ENCODE peak calls at places on chromosomes 2 and 18, in four cellular contexts. One of them, this sample, is unnamed.

GRCh38 chr2:200459101-200459500 is 50.8 kb downstream of the KCTD18 start:
- DNase-seq in tibial artery: no peak
- DNase-seq in heart right ventricle: no peak
- DNase-seq in HepG2: no peak
- DNase-seq in this sample: no peak

GRCh38 chr2:221203138-221203537 is 369.0 kb downstream of the EPHA4 start:
- DNase-seq in tibial artery: no peak
- DNase-seq in heart right ventricle: no peak
- DNase-seq in HepG2: no peak
- DNase-seq in this sample: no peak

GRCh38 chr2:42040643-42041277 is 7.1 kb upstream of the PKDCC start:
- DNase-seq in heart right ventricle: no peak
- DNase-seq in tibial artery: no peak
- DNase-seq in HepG2: no peak
- DNase-seq in this sample: no peak

GRCh38 chr18:23317975-23318675 is 135.0 kb upstream of the RIOK3 start:
- DNase-seq in HepG2: no peak
- DNase-seq in tibial artery: no peak
- DNase-seq in heart right ventricle: no peak
- DNase-seq in this sample: no peak

GRCh38 chr2:199273043-199273647 is 184.6 kb downstream of the SATB2 start:
- DNase-seq in heart right ventricle: no peak
- DNase-seq in HepG2: no peak
- DNase-seq in tibial artery: no peak
- DNase-seq in this sample: peak

GRCh38 chr2:15957881-15958713 is 17.7 kb downstream of the MYCN start:
- DNase-seq in tibial artery: no peak
- DNase-seq in HepG2: no peak
- DNase-seq in heart right ventricle: no peak
- DNase-seq in this sample: no peak

GRCh38 chr2:175468699-175469098 is 287.2 kb upstream of the ATP5MC3 start:
- DNase-seq in HepG2: no peak
- DNase-seq in heart right ventricle: no peak
- DNase-seq in tibial artery: no peak
- DNase-seq in this sample: no peak

GRCh38 chr2:40654346-40654745 is 202.5 kb upstream of the SLC8A1 start:
- DNase-seq in heart right ventricle: no peak
- DNase-seq in tibial artery: no peak
- DNase-seq in HepG2: no peak
- DNase-seq in this sample: no peak

GRCh38 chr2:53633441-53633840 is 134.2 kb upstream of the CHAC2 start:
- DNase-seq in HepG2: peak
- DNase-seq in heart right ventricle: no peak
- DNase-seq in tibial artery: no peak
- DNase-seq in this sample: no peak

GRCh38 chr2:226031078-226031937 is 631.8 kb downstream of the NYAP2 start:
- DNase-seq in heart right ventricle: peak
- DNase-seq in HepG2: peak
- DNase-seq in tibial artery: peak
- DNase-seq in this sample: peak

GRCh38 chr2:209501579-209501978 is 77.7 kb downstream of the MAP2 start:
- DNase-seq in tibial artery: no peak
- DNase-seq in HepG2: no peak
- DNase-seq in heart right ventricle: no peak
- DNase-seq in this sample: no peak

GRCh38 chr18:58443671-58444070 is 185.2 kb downstream of the ALPK2 start:
- DNase-seq in tibial artery: no peak
- DNase-seq in heart right ventricle: no peak
- DNase-seq in HepG2: no peak
- DNase-seq in this sample: no peak

GRCh38 chr2:127671557-127672302 is 3.6 kb downstream of the LIMS2 start:
- DNase-seq in tibial artery: no peak
- DNase-seq in HepG2: no peak
- DNase-seq in heart right ventricle: no peak
- DNase-seq in this sample: no peak

GRCh38 chr2:127672341-127673303 is 2.7 kb downstream of the LIMS2 start:
- DNase-seq in tibial artery: no peak
- DNase-seq in heart right ventricle: peak
- DNase-seq in HepG2: no peak
- DNase-seq in this sample: no peak

GRCh38 chr2:127669056-127669455 is 6.3 kb downstream of the LIMS2 start:
- DNase-seq in heart right ventricle: no peak
- DNase-seq in tibial artery: no peak
- DNase-seq in HepG2: no peak
- DNase-seq in this sample: no peak

GRCh38 chr2:127670957-127671290 is 4.4 kb downstream of the LIMS2 start:
- DNase-seq in HepG2: peak
- DNase-seq in heart right ventricle: no peak
- DNase-seq in tibial artery: no peak
- DNase-seq in this sample: no peak

GRCh38 chr2:127670055-127670956 is 5.0 kb downstream of the LIMS2 start:
- DNase-seq in tibial artery: no peak
- DNase-seq in HepG2: no peak
- DNase-seq in heart right ventricle: no peak
- DNase-seq in this sample: no peak
- H3K4me3 ChIP-seq in tibial artery: no peak
- H3K4me3 ChIP-seq in HepG2: no peak
- H3K4me3 ChIP-seq in heart right ventricle: no peak
- H3K4me3 ChIP-seq in this sample: no peak

DNA sequence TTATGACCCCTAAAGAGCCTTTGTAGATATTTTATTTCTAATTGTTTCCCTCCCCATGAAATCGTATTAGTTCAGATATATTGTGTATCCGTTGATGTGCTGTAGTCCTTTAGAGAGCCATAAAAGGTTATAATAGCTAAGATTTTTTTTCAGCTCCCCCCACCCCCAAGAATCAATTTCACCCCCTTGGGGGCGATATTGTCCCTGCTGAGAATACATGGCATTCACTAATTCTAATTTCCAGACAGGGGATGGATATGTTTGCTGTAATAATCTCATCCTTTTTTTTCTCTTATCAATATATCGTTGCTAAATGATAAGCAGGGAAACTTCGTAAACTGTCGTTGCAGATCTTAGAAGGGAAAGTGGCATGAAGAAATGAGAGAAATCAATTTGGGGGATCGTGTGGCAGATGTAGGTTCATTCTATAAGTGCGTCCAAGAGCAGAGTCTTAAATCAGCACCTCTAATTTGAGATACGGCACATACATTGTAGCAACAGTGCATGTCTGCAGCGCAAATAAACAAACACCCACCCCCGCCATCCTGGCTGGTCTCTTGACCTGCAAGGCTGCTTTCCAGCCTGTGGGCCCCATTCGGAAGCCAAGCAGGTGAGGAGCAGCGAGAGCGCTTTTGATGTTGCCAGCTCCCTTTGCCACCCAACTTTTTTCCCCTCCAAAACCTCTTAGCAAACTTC is 530.9 kb downstream of the TMEM182 start:
- DNase-seq in heart right ventricle: no peak
- DNase-seq in HepG2: no peak
- DNase-seq in tibial artery: no peak
- DNase-seq in this sample: no peak
- H3K4me3 ChIP-seq in heart right ventricle: no peak
- H3K4me3 ChIP-seq in HepG2: no peak
- H3K4me3 ChIP-seq in tibial artery: no peak
- H3K4me3 ChIP-seq in this sample: no peak

DNA sequence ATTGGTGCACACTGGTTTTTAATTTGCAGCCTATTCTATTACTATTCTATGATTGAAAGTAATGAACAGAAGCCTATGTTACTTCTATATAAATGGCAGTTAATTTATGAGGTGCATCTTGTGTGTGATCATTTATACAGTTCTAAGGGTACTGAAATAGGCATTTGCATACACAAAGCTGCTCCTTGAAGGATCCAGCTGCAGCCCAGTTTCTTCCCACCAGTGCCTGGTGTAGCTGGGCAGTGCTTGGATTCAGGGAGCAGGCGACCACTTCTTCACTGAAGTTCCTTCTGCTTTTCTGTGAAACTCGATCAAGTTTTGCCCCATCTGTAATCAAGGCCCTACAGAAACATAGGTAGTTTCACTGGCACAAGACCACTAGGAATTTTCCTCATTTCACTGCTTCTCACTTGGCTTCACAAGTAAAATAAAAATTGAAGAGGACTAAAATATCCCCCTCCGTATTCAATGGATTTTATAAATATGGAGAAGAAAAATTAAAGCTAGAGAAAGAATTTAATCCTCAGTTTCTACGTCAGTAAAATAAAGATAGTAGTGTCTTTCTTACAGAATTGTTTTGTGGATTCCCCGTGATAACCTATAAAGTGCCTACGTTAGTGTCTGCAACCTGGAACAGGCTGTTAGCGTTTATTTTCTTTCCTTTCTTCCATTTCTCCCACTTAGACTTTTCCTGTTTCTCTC is 1.7 kb upstream of the LPIN2 start:
- DNase-seq in HepG2: no peak
- DNase-seq in tibial artery: no peak
- DNase-seq in heart right ventricle: no peak
- DNase-seq in this sample: no peak
- H3K4me3 ChIP-seq in HepG2: peak
- H3K4me3 ChIP-seq in tibial artery: no peak
- H3K4me3 ChIP-seq in heart right ventricle: no peak
- H3K4me3 ChIP-seq in this sample: no peak

DNA sequence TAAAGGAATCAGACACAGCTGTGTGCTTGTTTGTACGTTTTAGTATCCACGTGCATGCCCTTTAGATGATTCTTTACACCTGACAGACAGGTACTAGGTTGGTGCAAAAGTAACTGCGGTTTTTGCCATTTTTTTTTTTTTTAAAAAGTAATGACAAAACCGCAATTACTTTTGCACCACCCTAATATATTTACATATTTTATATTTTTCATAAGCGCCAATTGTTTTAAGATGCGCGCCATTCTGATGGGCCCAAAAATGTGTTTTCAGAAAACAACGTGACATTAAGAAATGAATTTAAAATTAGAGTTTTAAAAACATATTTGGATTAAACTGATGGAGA is 972 bp upstream of the COBLL1 start:
- DNase-seq in tibial artery: no peak
- DNase-seq in heart right ventricle: no peak
- DNase-seq in HepG2: no peak
- DNase-seq in this sample: no peak
- H3K4me3 ChIP-seq in tibial artery: peak
- H3K4me3 ChIP-seq in heart right ventricle: no peak
- H3K4me3 ChIP-seq in HepG2: peak
- H3K4me3 ChIP-seq in this sample: no peak